ENCODE peak calls at places on chromosomes 16 and 17, in ten cellular contexts. One of them, this sample, is unnamed.

GRCh38 chr17:37494971-37495370 is 5.3 kb downstream of the DUSP14 start:
- DNase-seq in small intestine: no peak
- DNase-seq in heart right ventricle: no peak
- DNase-seq in uterus: no peak
- DNase-seq in neural progenitor cell: peak; percentile 52
- DNase-seq in transverse colon: no peak
- DNase-seq in foreskin keratinocyte: no peak
- DNase-seq in prostate gland: no peak
- DNase-seq in mesendoderm: no peak
- DNase-seq in AG04450: no peak
- DNase-seq in this sample: no peak

GRCh38 chr17:45090711-45091110 is 29.6 kb downstream of the NMT1 start:
- DNase-seq in small intestine: no peak
- DNase-seq in heart right ventricle: no peak
- DNase-seq in uterus: no peak
- DNase-seq in neural progenitor cell: no peak
- DNase-seq in transverse colon: no peak
- DNase-seq in foreskin keratinocyte: no peak
- DNase-seq in prostate gland: no peak
- DNase-seq in mesendoderm: peak; percentile 44
- DNase-seq in AG04450: no peak
- DNase-seq in this sample: no peak

GRCh38 chr17:75691371-75692290 is 24.5 kb downstream of the SAP30BP start:
- DNase-seq in small intestine: peak; percentile 58
- DNase-seq in heart right ventricle: no peak
- DNase-seq in uterus: no peak
- DNase-seq in neural progenitor cell: peak; percentile 26
- DNase-seq in transverse colon: no peak
- DNase-seq in foreskin keratinocyte: peak; percentile 89
- DNase-seq in prostate gland: peak; percentile 80
- DNase-seq in mesendoderm: no peak
- DNase-seq in AG04450: no peak
- DNase-seq in this sample: no peak

GRCh38 chr17:17400566-17401184 is 76.1 kb upstream of the MED9 start:
- DNase-seq in small intestine: no peak
- DNase-seq in heart right ventricle: no peak
- DNase-seq in uterus: no peak
- DNase-seq in neural progenitor cell: no peak
- DNase-seq in transverse colon: no peak
- DNase-seq in foreskin keratinocyte: no peak
- DNase-seq in prostate gland: no peak
- DNase-seq in mesendoderm: no peak
- DNase-seq in AG04450: no peak
- DNase-seq in this sample: no peak

GRCh38 chr16:22323173-22323997 is 26.2 kb downstream of the POLR3E start:
- DNase-seq in small intestine: no peak
- DNase-seq in heart right ventricle: no peak
- DNase-seq in uterus: no peak
- DNase-seq in neural progenitor cell: no peak
- DNase-seq in transverse colon: no peak
- DNase-seq in foreskin keratinocyte: no peak
- DNase-seq in prostate gland: no peak
- DNase-seq in mesendoderm: no peak
- DNase-seq in AG04450: no peak
- DNase-seq in this sample: no peak

GRCh38 chr17:36879027-36879426 is 58.2 kb upstream of the LHX1 start:
- DNase-seq in small intestine: no peak
- DNase-seq in heart right ventricle: no peak
- DNase-seq in uterus: no peak
- DNase-seq in neural progenitor cell: no peak
- DNase-seq in transverse colon: no peak
- DNase-seq in foreskin keratinocyte: peak; percentile 44
- DNase-seq in prostate gland: no peak
- DNase-seq in mesendoderm: no peak
- DNase-seq in AG04450: no peak
- DNase-seq in this sample: no peak

GRCh38 chr17:6752068-6752909 is 3.6 kb upstream of the XAF1 start:
- DNase-seq in small intestine: peak; percentile 5
- DNase-seq in heart right ventricle: peak; percentile 56
- DNase-seq in uterus: peak; percentile 47
- DNase-seq in neural progenitor cell: no peak
- DNase-seq in transverse colon: peak; percentile 23
- DNase-seq in foreskin keratinocyte: peak; percentile 83
- DNase-seq in prostate gland: no peak
- DNase-seq in mesendoderm: peak; percentile 36
- DNase-seq in AG04450: peak; percentile 98
- DNase-seq in this sample: no peak

GRCh38 chr17:79902146-79902791 is 63.0 kb upstream of the CBX4 start:
- DNase-seq in small intestine: no peak
- DNase-seq in heart right ventricle: no peak
- DNase-seq in uterus: no peak
- DNase-seq in neural progenitor cell: no peak
- DNase-seq in transverse colon: no peak
- DNase-seq in foreskin keratinocyte: no peak
- DNase-seq in prostate gland: no peak
- DNase-seq in mesendoderm: peak; percentile 51
- DNase-seq in AG04450: no peak
- DNase-seq in this sample: no peak

GRCh38 chr16:59192551-59193199 is 458.6 kb upstream of the GOT2 start:
- DNase-seq in small intestine: no peak
- DNase-seq in heart right ventricle: peak; percentile 6
- DNase-seq in uterus: no peak
- DNase-seq in neural progenitor cell: peak; percentile 63
- DNase-seq in transverse colon: no peak
- DNase-seq in foreskin keratinocyte: no peak
- DNase-seq in prostate gland: no peak
- DNase-seq in mesendoderm: peak; percentile 65
- DNase-seq in AG04450: no peak
- DNase-seq in this sample: no peak

GRCh38 chr16:30977502-30977901 is 7.5 kb upstream of the HSD3B7 start:
- DNase-seq in small intestine: no peak
- DNase-seq in heart right ventricle: no peak
- DNase-seq in uterus: no peak
- DNase-seq in neural progenitor cell: peak; percentile 50
- DNase-seq in transverse colon: no peak
- DNase-seq in foreskin keratinocyte: no peak
- DNase-seq in prostate gland: no peak
- DNase-seq in mesendoderm: peak; percentile 48
- DNase-seq in AG04450: no peak
- DNase-seq in this sample: no peak

GRCh38 chr16:85614338-85615013 is 1.4 kb downstream of the GSE1 start:
- DNase-seq in small intestine: no peak
- DNase-seq in heart right ventricle: no peak
- DNase-seq in uterus: no peak
- DNase-seq in neural progenitor cell: peak; percentile 94
- DNase-seq in transverse colon: peak; percentile 33
- DNase-seq in foreskin keratinocyte: no peak
- DNase-seq in prostate gland: no peak
- DNase-seq in mesendoderm: no peak
- DNase-seq in AG04450: no peak
- DNase-seq in this sample: no peak

GRCh38 chr17:20299013-20299412 is 168.3 kb downstream of the LGALS9B start:
- DNase-seq in small intestine: no peak
- DNase-seq in heart right ventricle: no peak
- DNase-seq in uterus: no peak
- DNase-seq in neural progenitor cell: no peak
- DNase-seq in transverse colon: no peak
- DNase-seq in foreskin keratinocyte: no peak
- DNase-seq in prostate gland: no peak
- DNase-seq in mesendoderm: no peak
- DNase-seq in AG04450: no peak
- DNase-seq in this sample: no peak

GRCh38 chr17:7838291-7839075 is 4.5 kb downstream of the KDM6B start:
- DNase-seq in small intestine: peak; percentile 72
- DNase-seq in heart right ventricle: no peak
- DNase-seq in uterus: no peak
- DNase-seq in neural progenitor cell: peak; percentile 92
- DNase-seq in transverse colon: peak; percentile 53
- DNase-seq in foreskin keratinocyte: no peak
- DNase-seq in prostate gland: no peak
- DNase-seq in mesendoderm: peak; percentile 85
- DNase-seq in AG04450: no peak
- DNase-seq in this sample: no peak

GRCh38 chr17:11300201-11300600 is 59.2 kb downstream of the SHISA6 start:
- DNase-seq in small intestine: no peak
- DNase-seq in heart right ventricle: no peak
- DNase-seq in uterus: no peak
- DNase-seq in neural progenitor cell: no peak
- DNase-seq in transverse colon: no peak
- DNase-seq in foreskin keratinocyte: no peak
- DNase-seq in prostate gland: no peak
- DNase-seq in mesendoderm: no peak
- DNase-seq in AG04450: no peak
- DNase-seq in this sample: no peak

GRCh38 chr17:64256913-64257807 is 5.9 kb downstream of the TEX2 start:
- DNase-seq in small intestine: no peak
- DNase-seq in heart right ventricle: no peak
- DNase-seq in uterus: no peak
- DNase-seq in neural progenitor cell: peak; percentile 78
- DNase-seq in transverse colon: no peak
- DNase-seq in foreskin keratinocyte: peak; percentile 64
- DNase-seq in prostate gland: no peak
- DNase-seq in mesendoderm: no peak
- DNase-seq in AG04450: no peak
- DNase-seq in this sample: no peak

GRCh38 chr16:4936991-4937781 is at the start of gene PPL:
- DNase-seq in small intestine: peak; percentile 97
- DNase-seq in heart right ventricle: peak; percentile 60
- DNase-seq in uterus: peak; percentile 75
- DNase-seq in neural progenitor cell: peak; percentile 90
- DNase-seq in transverse colon: peak; percentile 95
- DNase-seq in foreskin keratinocyte: no peak
- DNase-seq in prostate gland: peak; percentile 91
- DNase-seq in mesendoderm: peak; percentile 95
- DNase-seq in AG04450: no peak
- DNase-seq in this sample: no peak

GRCh38 chr16:66120656-66121055 is 245.8 kb upstream of the CDH5 start:
- DNase-seq in small intestine: no peak
- DNase-seq in heart right ventricle: no peak
- DNase-seq in uterus: no peak
- DNase-seq in neural progenitor cell: no peak
- DNase-seq in transverse colon: no peak
- DNase-seq in foreskin keratinocyte: no peak
- DNase-seq in prostate gland: no peak
- DNase-seq in mesendoderm: no peak
- DNase-seq in AG04450: no peak
- DNase-seq in this sample: no peak

GRCh38 chr16:53912155-53912554 is 208.2 kb downstream of the FTO start:
- DNase-seq in small intestine: peak; percentile 76
- DNase-seq in heart right ventricle: no peak
- DNase-seq in uterus: no peak
- DNase-seq in neural progenitor cell: no peak
- DNase-seq in transverse colon: no peak
- DNase-seq in foreskin keratinocyte: peak; percentile 92
- DNase-seq in prostate gland: no peak
- DNase-seq in mesendoderm: no peak
- DNase-seq in AG04450: no peak
- DNase-seq in this sample: no peak

GRCh38 chr17:2081564-2081963 is 26.7 kb downstream of the HIC1 start:
- DNase-seq in small intestine: no peak
- DNase-seq in heart right ventricle: no peak
- DNase-seq in uterus: no peak
- DNase-seq in neural progenitor cell: no peak
- DNase-seq in transverse colon: no peak
- DNase-seq in foreskin keratinocyte: peak; percentile 57
- DNase-seq in prostate gland: no peak
- DNase-seq in mesendoderm: no peak
- DNase-seq in AG04450: no peak
- DNase-seq in this sample: no peak
- H3K27ac ChIP-seq in small intestine: peak overlapping the region; percentile 68
- H3K27ac ChIP-seq in heart right ventricle: no peak overlapping the region
- H3K27ac ChIP-seq in uterus: peak overlapping the region; percentile 89
- H3K27ac ChIP-seq in neural progenitor cell: no peak overlapping the region
- H3K27ac ChIP-seq in transverse colon: peak overlapping the region; percentile 91
- H3K27ac ChIP-seq in foreskin keratinocyte: peak overlapping the region; percentile 54
- H3K27ac ChIP-seq in prostate gland: peak overlapping the region; percentile 37
- H3K27ac ChIP-seq in mesendoderm: no peak overlapping the region
- H3K27ac ChIP-seq in AG04450: peak overlapping the region; percentile 75
- H3K27ac ChIP-seq in this sample: no peak overlapping the region

DNA sequence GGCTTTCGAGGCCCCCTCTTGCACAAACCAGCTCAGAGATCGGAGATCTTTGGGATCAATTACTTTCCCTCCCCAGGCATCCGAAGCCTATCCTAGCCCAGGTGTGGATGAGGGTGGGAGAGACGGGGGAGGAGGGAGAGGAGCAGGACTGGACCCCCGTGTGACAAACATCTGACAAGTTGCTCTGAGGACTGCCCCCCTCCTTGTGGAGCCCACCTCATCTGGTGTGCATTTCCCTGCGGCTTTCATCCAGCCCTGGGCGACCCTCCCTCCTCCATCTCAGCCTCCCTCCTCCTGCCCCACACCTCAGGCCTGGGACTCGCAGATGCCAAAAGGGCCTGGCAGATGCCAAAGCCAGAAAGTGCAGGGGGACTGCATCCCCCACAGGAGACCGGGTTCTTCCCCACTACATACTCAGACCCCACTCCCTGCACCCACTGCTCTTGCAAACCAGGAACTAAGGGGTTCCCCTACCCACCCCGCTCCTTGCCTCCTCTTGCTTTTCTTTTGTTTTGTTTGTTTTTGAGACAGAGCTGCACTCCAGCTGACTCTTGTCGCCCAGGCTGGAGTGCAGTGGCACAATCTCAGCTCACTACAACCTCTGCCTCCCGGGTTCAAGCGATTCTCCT is 3.3 kb downstream of the HS3ST6 start:
- DNase-seq in small intestine: no peak
- DNase-seq in heart right ventricle: no peak
- DNase-seq in uterus: no peak
- DNase-seq in neural progenitor cell: no peak
- DNase-seq in transverse colon: no peak
- DNase-seq in foreskin keratinocyte: no peak
- DNase-seq in prostate gland: no peak
- DNase-seq in mesendoderm: no peak
- DNase-seq in AG04450: no peak
- DNase-seq in this sample: no peak
- H3K27me3 ChIP-seq in small intestine: peaks cover 11% of the 10 kb centered on the region
- H3K27me3 ChIP-seq in heart right ventricle: peaks cover 64% of the 10 kb centered on the region
- H3K27me3 ChIP-seq in uterus: no peaks in the 10 kb centered on the region
- H3K27me3 ChIP-seq in neural progenitor cell: peaks cover 45% of the 10 kb centered on the region
- H3K27me3 ChIP-seq in transverse colon: peaks cover 50% of the 10 kb centered on the region
- H3K27me3 ChIP-seq in foreskin keratinocyte: peaks cover 72% of the 10 kb centered on the region
- H3K27me3 ChIP-seq in prostate gland: peaks cover 25% of the 10 kb centered on the region
- H3K27me3 ChIP-seq in mesendoderm: peaks cover 28% of the 10 kb centered on the region
- H3K27me3 ChIP-seq in AG04450: peaks cover 64% of the 10 kb centered on the region
- H3K27me3 ChIP-seq in this sample: peaks cover 47% of the 10 kb centered on the region

GRCh38 chr17:81720267-81721071 is 8.4 kb downstream of the SLC25A10 start:
- DNase-seq in small intestine: no peak
- DNase-seq in heart right ventricle: no peak
- DNase-seq in uterus: no peak
- DNase-seq in neural progenitor cell: no peak
- DNase-seq in transverse colon: no peak
- DNase-seq in foreskin keratinocyte: no peak
- DNase-seq in prostate gland: no peak
- DNase-seq in mesendoderm: no peak
- DNase-seq in AG04450: no peak
- DNase-seq in this sample: no peak
- H3K27ac ChIP-seq in small intestine: no peak overlapping the region
- H3K27ac ChIP-seq in heart right ventricle: no peak overlapping the region
- H3K27ac ChIP-seq in uterus: no peak overlapping the region
- H3K27ac ChIP-seq in neural progenitor cell: peak overlapping the region; percentile 46
- H3K27ac ChIP-seq in transverse colon: no peak overlapping the region
- H3K27ac ChIP-seq in foreskin keratinocyte: no peak overlapping the region
- H3K27ac ChIP-seq in prostate gland: no peak overlapping the region
- H3K27ac ChIP-seq in mesendoderm: no peak overlapping the region
- H3K27ac ChIP-seq in AG04450: no peak overlapping the region
- H3K27ac ChIP-seq in this sample: no peak overlapping the region

GRCh38 chr17:41580651-41581365 is 5.9 kb downstream of the KRT14 start:
- DNase-seq in small intestine: peak; percentile 25
- DNase-seq in heart right ventricle: no peak
- DNase-seq in uterus: no peak
- DNase-seq in neural progenitor cell: no peak
- DNase-seq in transverse colon: no peak
- DNase-seq in foreskin keratinocyte: no peak
- DNase-seq in prostate gland: no peak
- DNase-seq in mesendoderm: no peak
- DNase-seq in AG04450: no peak
- DNase-seq in this sample: no peak
- H3K27me3 ChIP-seq in small intestine: no peaks in the 10 kb centered on the region
- H3K27me3 ChIP-seq in heart right ventricle: peaks cover 17% of the 10 kb centered on the region
- H3K27me3 ChIP-seq in uterus: no peaks in the 10 kb centered on the region
- H3K27me3 ChIP-seq in neural progenitor cell: no peaks in the 10 kb centered on the region
- H3K27me3 ChIP-seq in transverse colon: peaks cover 9% of the 10 kb centered on the region
- H3K27me3 ChIP-seq in foreskin keratinocyte: no peaks in the 10 kb centered on the region
- H3K27me3 ChIP-seq in prostate gland: no peaks in the 10 kb centered on the region
- H3K27me3 ChIP-seq in mesendoderm: no peaks in the 10 kb centered on the region
- H3K27me3 ChIP-seq in AG04450: peaks cover 35% of the 10 kb centered on the region
- H3K27me3 ChIP-seq in this sample: peaks cover 19% of the 10 kb centered on the region